ENCODE peak calls at places on chromosomes 2 and 18, in six cellular contexts. I, J, O, E, P and V are unnamed samples.

GRCh38 chr2:180763249-180763989 is 217.0 kb upstream of the UBE2E3 start:
- DNase-seq in I (no peak), J (no peak), O (peak; percentile 1), E (no peak), P (no peak), V (no peak)

GRCh38 chr2:144111443-144111842 is 408.5 kb downstream of the ZEB2 start:
- DNase-seq in I (no peak), J (peak; percentile 86), O (no peak), E (peak; percentile 90), P (no peak), V (peak; percentile 46)

GRCh38 chr2:63587814-63588384 is 378 bp downstream of the WDPCP start:
- DNase-seq in I (no peak), J (peak; percentile 33), O (peak; percentile 8), E (peak; percentile 26), P (no peak), V (no peak)

GRCh38 chr2:69111036-69111435 is 98.1 kb downstream of the ANTXR1 start:
- DNase-seq in I (no peak), J (no peak), O (no peak), E (no peak), P (no peak), V (no peak)

GRCh38 chr2:75516378-75517122 is 44.2 kb downstream of the EVA1A start:
- DNase-seq in I (no peak), J (no peak), O (no peak), E (no peak), P (no peak), V (no peak)

GRCh38 chr2:96506016-96506906 is 1.1 kb upstream of the NEURL3 start:
- DNase-seq in I (no peak), J (no peak), O (no peak), E (no peak), P (no peak), V (no peak)

GRCh38 chr18:35577045-35577848 is 4.3 kb upstream of the GALNT1 start:
- DNase-seq in I (no peak), J (peak; percentile 38), O (no peak), E (no peak), P (no peak), V (no peak)

GRCh38 chr2:159224061-159224813 is 62.3 kb downstream of the WDSUB1 start:
- DNase-seq in I (no peak), J (no peak), O (no peak), E (no peak), P (no peak), V (no peak)

GRCh38 chr2:230927711-230928341 is 2.8 kb upstream of the GPR55 start:
- DNase-seq in I (no peak), J (no peak), O (no peak), E (no peak), P (no peak), V (no peak)

GRCh38 chr2:240234503-240234951 is 94.1 kb upstream of the OTOS start:
- DNase-seq in I (no peak), J (peak; percentile 43), O (no peak), E (no peak), P (no peak), V (no peak)

GRCh38 chr2:43344911-43345373 is 118.5 kb upstream of the ZFP36L2 start:
- DNase-seq in I (no peak), J (no peak), O (no peak), E (no peak), P (no peak), V (no peak)

GRCh38 chr18:63788447-63789096 is 13.4 kb downstream of the SERPINB7 start:
- DNase-seq in I (no peak), J (peak; percentile 96), O (no peak), E (peak; percentile 95), P (peak; percentile 28), V (peak; percentile 37)

GRCh38 chr18:75218524-75218923 is 7.9 kb downstream of the TSHZ1 start:
- DNase-seq in I (no peak), J (no peak), O (no peak), E (no peak), P (no peak), V (no peak)

GRCh38 chr2:219664958-219665357 is 37.5 kb downstream of the SLC4A3 start:
- DNase-seq in I (no peak), J (no peak), O (no peak), E (no peak), P (no peak), V (no peak)

GRCh38 chr18:74902170-74902465 is 304.4 kb downstream of the ZNF407 start:
- DNase-seq in I (no peak), J (no peak), O (no peak), E (no peak), P (no peak), V (no peak)

GRCh38 chr2:170739048-170739447 is 23.9 kb downstream of the SP5 start:
- DNase-seq in I (no peak), J (peak; percentile 90), O (no peak), E (peak; percentile 95), P (no peak), V (peak; percentile 77)

GRCh38 chr2:118003396-118003824 is 10.5 kb downstream of the CCDC93 start:
- DNase-seq in I (no peak), J (peak; percentile 59), O (peak; percentile 77), E (peak; percentile 81), P (no peak), V (peak; percentile 68)

GRCh38 chr2:240791211-240791800 is 28.7 kb downstream of the KIF1A start:
- DNase-seq in I (no peak), J (no peak), O (no peak), E (no peak), P (no peak), V (no peak)

GRCh38 chr2:66845307-66845706 is 410.4 kb downstream of the MEIS1 start:
- DNase-seq in I (no peak), J (peak; percentile 51), O (no peak), E (peak; percentile 41), P (no peak), V (no peak)

GRCh38 chr2:105454801-105455485 is 56.1 kb upstream of the FHL2 start:
- DNase-seq in I (no peak), J (peak; percentile 93), O (no peak), E (peak; percentile 83), P (no peak), V (peak; percentile 18)

GRCh38 chr2:162070228-162070918 is 3.6 kb downstream of the DPP4 start:
- DNase-seq in I (no peak), J (no peak), O (no peak), E (peak; percentile 17), P (no peak), V (no peak)